ENCODE peak calls at places on chromosomes 1 and 21, in eight cellular contexts. O, U, C, Z, W, T, X and G are unnamed samples.

GRCh38 chr1:6385673-6386191 is 7.8 kb downstream of the ACOT7 start:
- DNase-seq in O (no peak), U (no peak), C (no peak), Z (peak), W (peak), T (peak), X (peak), G (no peak)

GRCh38 chr1:94623560-94624148 is 82.1 kb upstream of the F3 start:
- DNase-seq in O (no peak), U (no peak), C (no peak), Z (no peak), W (no peak), T (no peak), X (no peak), G (no peak)

GRCh38 chr21:42513151-42513984 is at the start of gene SLC37A1:
- DNase-seq in O (no peak), U (no peak), C (peak), Z (no peak), W (peak), T (peak), X (no peak), G (no peak)

GRCh38 chr1:209443975-209444651 is 139.4 kb upstream of the CAMK1G start:
- DNase-seq in O (no peak), U (no peak), C (no peak), Z (no peak), W (no peak), T (no peak), X (no peak), G (no peak)

GRCh38 chr1:209993061-209993830 is 55.2 kb downstream of the SYT14 start:
- DNase-seq in O (no peak), U (no peak), C (no peak), Z (no peak), W (peak), T (no peak), X (no peak), G (no peak)

GRCh38 chr1:10818262-10819197 is 22.1 kb upstream of the CASZ1 start:
- DNase-seq in O (no peak), U (no peak), C (no peak), Z (no peak), W (no peak), T (no peak), X (no peak), G (no peak)

GRCh38 chr1:12456979-12457378 is 161.0 kb downstream of the DHRS3 start:
- DNase-seq in O (no peak), U (no peak), C (no peak), Z (no peak), W (no peak), T (no peak), X (no peak), G (no peak)

GRCh38 chr1:119040906-119041305 is 52.8 kb upstream of the TBX15 start:
- DNase-seq in O (no peak), U (no peak), C (no peak), Z (no peak), W (no peak), T (no peak), X (no peak), G (no peak)

GRCh38 chr1:30847358-30847972 is 61.1 kb downstream of the SDC3 start:
- DNase-seq in O (no peak), U (peak), C (no peak), Z (peak), W (peak), T (no peak), X (no peak), G (no peak)

GRCh38 chr1:213666113-213666512 is 321.7 kb upstream of the PROX1 start:
- DNase-seq in O (no peak), U (no peak), C (no peak), Z (no peak), W (no peak), T (peak), X (no peak), G (no peak)

GRCh38 chr1:201505505-201505893 is 1.4 kb downstream of the CSRP1 start:
- DNase-seq in O (no peak), U (peak), C (no peak), Z (no peak), W (no peak), T (peak), X (no peak), G (no peak)

GRCh38 chr1:107704911-107705310 is 260.1 kb downstream of the VAV3 start:
- DNase-seq in O (no peak), U (no peak), C (no peak), Z (no peak), W (no peak), T (no peak), X (no peak), G (no peak)

GRCh38 chr1:11878891-11879190 is 20.1 kb upstream of the NPPB start:
- DNase-seq in O (no peak), U (no peak), C (no peak), Z (no peak), W (no peak), T (no peak), X (no peak), G (no peak)

GRCh38 chr1:4485398-4485797 is 169.0 kb upstream of the AJAP1 start:
- DNase-seq in O (no peak), U (no peak), C (no peak), Z (peak), W (peak), T (no peak), X (no peak), G (no peak)

GRCh38 chr1:47708658-47709301 is 270.9 kb downstream of the FOXD2 start:
- DNase-seq in O (no peak), U (no peak), C (no peak), Z (no peak), W (peak), T (no peak), X (peak), G (no peak)

GRCh38 chr1:109623601-109624161 is 4.0 kb downstream of the AMPD2 start:
- DNase-seq in O (no peak), U (no peak), C (no peak), Z (no peak), W (no peak), T (peak), X (no peak), G (peak)

GRCh38 chr1:153542956-153543737 is 2.4 kb upstream of the S100A5 start:
- DNase-seq in O (no peak), U (peak), C (no peak), Z (no peak), W (no peak), T (no peak), X (no peak), G (no peak)

GRCh38 chr1:18573170-18573569 is 57.5 kb upstream of the PAX7 start:
- DNase-seq in O (no peak), U (no peak), C (no peak), Z (no peak), W (no peak), T (no peak), X (no peak), G (no peak)

GRCh38 chr1:38138498-38139233 is 92.1 kb upstream of the POU3F1 start:
- DNase-seq in O (no peak), U (peak), C (no peak), Z (peak), W (no peak), T (peak), X (peak), G (no peak)

GRCh38 chr1:225709101-225709500 is 56.2 kb upstream of the ENAH start:
- DNase-seq in O (no peak), U (no peak), C (no peak), Z (no peak), W (no peak), T (no peak), X (no peak), G (no peak)

GRCh38 chr1:241406421-241406820 is 49.4 kb upstream of the RGS7 start:
- DNase-seq in O (no peak), U (no peak), C (no peak), Z (no peak), W (no peak), T (no peak), X (no peak), G (no peak)

GRCh38 chr21:45819478-45820170 is 161.9 kb upstream of the COL6A1 start:
- DNase-seq in O (no peak), U (no peak), C (no peak), Z (no peak), W (no peak), T (peak), X (no peak), G (no peak)

GRCh38 chr21:30072496-30072895 is 94.1 kb downstream of the CLDN17 start:
- DNase-seq in O (no peak), U (no peak), C (no peak), Z (no peak), W (peak), T (peak), X (no peak), G (peak)

GRCh38 chr1:30248774-30249173 is 474.6 kb downstream of the MATN1 start:
- DNase-seq in O (no peak), U (no peak), C (no peak), Z (no peak), W (no peak), T (no peak), X (no peak), G (no peak)

GRCh38 chr1:28595412-28596191 is 3.5 kb downstream of the RAB42 start:
- DNase-seq in O (no peak), U (no peak), C (no peak), Z (no peak), W (no peak), T (no peak), X (no peak), G (no peak)

GRCh38 chr1:212488436-212489283 is 55.9 kb downstream of the NENF start:
- DNase-seq in O (no peak), U (peak), C (peak), Z (peak), W (no peak), T (no peak), X (peak), G (peak)

GRCh38 chr1:219805191-219805590 is 123.2 kb downstream of the SLC30A10 start:
- DNase-seq in O (no peak), U (no peak), C (no peak), Z (no peak), W (no peak), T (no peak), X (no peak), G (no peak)

GRCh38 chr1:234629026-234629425 is 19.0 kb upstream of the IRF2BP2 start:
- DNase-seq in O (no peak), U (no peak), C (no peak), Z (no peak), W (no peak), T (no peak), X (no peak), G (no peak)

GRCh38 chr1:200795151-200795550 is 56.5 kb downstream of the CAMSAP2 start:
- DNase-seq in O (no peak), U (no peak), C (no peak), Z (no peak), W (no peak), T (no peak), X (no peak), G (no peak)

GRCh38 chr1:16608838-16609560 is 4.4 kb downstream of the NBPF1 start:
- DNase-seq in O (no peak), U (no peak), C (no peak), Z (no peak), W (no peak), T (no peak), X (no peak), G (no peak)

GRCh38 chr1:59604191-59604590 is 210.6 kb upstream of the HOOK1 start:
- DNase-seq in O (no peak), U (no peak), C (no peak), Z (no peak), W (no peak), T (no peak), X (no peak), G (no peak)